ENCODE peak calls at places on chromosome 16, in four cellular contexts. U, Q, L and K are unnamed samples. For H3K27me3, the result is how much of the 10 kb centered on the place peaks cover.

GRCh38 chr16:3951861-3952332 is 71.4 kb upstream of the CREBBP start:
- DNase-seq in U (peak), Q (no peak), L (no peak), K (no peak)

GRCh38 chr16:914453-914852 is 56.3 kb downstream of the LMF1 start:
- DNase-seq in U (peak), Q (no peak), L (no peak), K (no peak)

GRCh38 chr16:54672500-54672899 is 258.2 kb upstream of the IRX5 start:
- DNase-seq in U (no peak), Q (no peak), L (no peak), K (no peak)

GRCh38 chr16:47058295-47059086 is 85.0 kb upstream of the DNAJA2 start:
- DNase-seq in U (peak), Q (no peak), L (no peak), K (no peak)

GRCh38 chr16:67661864-67662652 is 1.3 kb downstream of the PARD6A start:
- DNase-seq in U (no peak), Q (no peak), L (peak), K (no peak)

GRCh38 chr16:67268136-67268579 is 11.2 kb upstream of the PLEKHG4 start:
- DNase-seq in U (peak), Q (no peak), L (no peak), K (no peak)

GRCh38 chr16:77564791-77565390 is 130.1 kb upstream of the ADAMTS18 start:
- DNase-seq in U (peak), Q (no peak), L (no peak), K (no peak)

GRCh38 chr16:85395913-85396878 is 216.9 kb upstream of the GSE1 start:
- DNase-seq in U (peak), Q (peak), L (no peak), K (no peak)

GRCh38 chr16:89829630-89830437 is 1.6 kb downstream of the SPIRE2 start:
- DNase-seq in U (no peak), Q (no peak), L (no peak), K (no peak)

GRCh38 chr16:88973007-88973410 is 4.0 kb downstream of the CBFA2T3 start:
- DNase-seq in U (no peak), Q (no peak), L (no peak), K (no peak)

GRCh38 chr16:23171234-23171948 is 11.2 kb upstream of the SCNN1G start:
- DNase-seq in U (peak), Q (no peak), L (no peak), K (no peak)

GRCh38 chr16:23784811-23785447 is 30.1 kb downstream of the CHP2 start:
- DNase-seq in U (peak), Q (no peak), L (no peak), K (no peak)

GRCh38 chr16:8751481-8752311 is 45.7 kb downstream of the TMEM186 start:
- DNase-seq in U (peak), Q (no peak), L (peak), K (no peak)

GRCh38 chr16:28208824-28209223 is 2.9 kb downstream of the XPO6 start:
- DNase-seq in U (no peak), Q (no peak), L (no peak), K (no peak)

GRCh38 chr16:90046971-90047713 is 27.9 kb upstream of the DBNDD1 start:
- DNase-seq in U (peak), Q (peak), L (peak), K (no peak)

GRCh38 chr16:78034530-78034929 is 12.2 kb downstream of the CLEC3A start:
- DNase-seq in U (no peak), Q (no peak), L (no peak), K (no peak)

DNA sequence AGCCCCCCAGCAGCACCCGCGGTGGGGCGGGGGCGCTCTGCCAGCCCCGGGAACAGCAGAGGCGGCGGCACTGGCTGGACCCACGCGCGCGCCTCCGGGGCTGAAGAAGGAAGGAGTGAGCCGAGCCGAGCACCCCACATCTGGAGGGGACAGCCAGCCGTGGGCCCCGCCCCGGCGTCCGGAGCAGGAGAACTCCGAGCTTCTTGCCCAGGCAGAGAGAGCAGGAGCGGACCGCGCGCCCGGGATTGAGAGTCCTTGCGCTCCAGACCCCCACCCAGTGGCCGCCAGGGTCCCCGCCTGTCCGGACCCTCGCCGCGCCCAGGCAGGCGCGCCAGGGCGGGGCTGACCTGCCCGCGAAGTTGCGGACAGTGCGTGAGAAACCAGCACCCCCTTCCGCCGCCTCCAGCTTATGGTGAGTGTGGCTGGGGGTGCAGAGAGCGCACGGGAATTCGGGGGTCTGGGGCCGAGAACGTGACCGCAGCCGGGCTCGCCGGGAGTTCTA is 921.9 kb upstream of the EEF2KMT start:
- DNase-seq in U (no peak), Q (no peak), L (no peak), K (no peak)
- H3K27me3 ChIP-seq in U (half or more), Q (under half), L (under half), K (under half)

GRCh38 chr16:80503144-80503543 is 37.6 kb upstream of the DYNLRB2 start:
- DNase-seq in U (no peak), Q (no peak), L (no peak), K (no peak)

DNA sequence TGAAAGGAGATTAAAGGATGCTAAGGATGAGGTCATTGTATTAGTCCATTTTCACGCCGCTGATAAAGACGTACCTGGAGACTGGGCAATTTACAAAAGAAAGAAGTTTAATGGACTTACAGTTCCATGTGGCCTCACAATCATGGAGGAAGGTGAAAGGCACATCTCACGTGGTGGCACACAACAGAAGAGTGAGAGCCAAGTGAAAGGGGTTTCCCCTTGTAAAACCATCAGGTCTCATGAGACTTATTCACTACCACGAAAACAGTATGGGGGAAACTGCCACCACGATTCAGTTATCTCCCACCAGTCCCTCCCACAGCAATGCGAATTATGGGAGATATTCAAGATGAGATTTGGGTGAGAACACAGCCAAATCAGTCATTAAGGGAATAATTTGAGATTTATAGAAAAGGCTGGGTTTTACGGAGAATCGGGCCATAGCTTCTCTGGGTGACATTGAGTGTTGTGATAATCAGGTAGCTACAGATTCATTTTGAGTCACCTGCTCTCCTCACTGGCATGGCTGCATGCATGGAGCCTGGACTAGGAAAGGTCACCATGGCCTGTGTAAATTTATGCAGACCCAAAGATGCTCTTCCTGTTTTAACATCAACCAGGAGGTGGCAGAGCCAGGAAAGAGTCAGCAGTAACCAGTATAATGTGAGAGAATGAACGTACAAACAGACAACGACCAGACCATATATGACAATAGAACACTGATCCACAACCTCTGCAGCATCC is 40.5 kb upstream of the DYNLRB2 start:
- DNase-seq in U (no peak), Q (no peak), L (no peak), K (no peak)
- TF ChIP-seq CTCF in U (no peak), Q (no peak), L (no peak), K (no peak)

GRCh38 chr16:2216330-2216729 is 1.7 kb upstream of the PGP start:
- DNase-seq in U (no peak), Q (no peak), L (no peak), K (no peak)
- H3K4me3 ChIP-seq in U (no peak), Q (no peak), L (no peak), K (no peak)

DNA sequence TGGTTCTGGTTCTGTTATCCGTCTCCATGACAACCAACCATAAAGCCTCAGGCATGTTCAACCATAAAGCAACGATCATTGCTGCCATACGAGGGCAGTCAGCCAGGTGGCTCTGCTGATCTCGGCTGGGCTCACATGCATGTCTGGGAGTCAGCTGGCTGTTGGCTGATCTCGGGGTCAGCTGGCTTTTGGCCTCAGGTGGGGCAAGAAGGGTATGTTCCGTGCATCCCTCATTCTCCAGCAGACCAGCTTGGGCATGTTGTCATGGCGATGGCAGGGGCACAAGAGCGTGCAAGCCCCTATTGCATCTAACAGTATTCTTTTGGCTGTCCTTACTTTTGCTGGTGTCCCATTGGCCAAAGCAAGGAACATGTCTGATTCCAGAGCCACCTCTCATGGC is 86.2 kb downstream of the ABCC6 start:
- DNase-seq in U (no peak), Q (no peak), L (no peak), K (no peak)
- H3K27me3 ChIP-seq in U (under half), Q (under half), L (under half), K (under half)

GRCh38 chr16:69123894-69124293 is 8.5 kb downstream of the CHTF8 start:
- DNase-seq in U (peak), Q (no peak), L (peak), K (no peak)
- TF ChIP-seq CTCF in U (peak), Q (peak), L (peak), K (peak)